ENCODE peak calls at places on chromosomes 5 and 9, in six cellular contexts. X is tibial artery, G is BE2C, K is GM23248, U is breast epithelium, P is Karpas-422. R is an unnamed sample. For H3K27me3, the result is how much of the 10 kb centered on the place peaks cover.

GRCh38 chr9:87534957-87535356 is 37.3 kb downstream of the DAPK1 start:
- DNase-seq in X (no peak), G (peak), K (no peak), U (no peak), P (no peak), R (no peak)

GRCh38 chr9:115369322-115369957 is 251.5 kb upstream of the TNC start:
- DNase-seq in X (no peak), G (no peak), K (peak), U (no peak), P (no peak), R (no peak)

GRCh38 chr5:148455055-148455675 is 71.4 kb downstream of the FBXO38 start:
- DNase-seq in X (no peak), G (no peak), K (peak), U (no peak), P (no peak), R (no peak)

GRCh38 chr9:69647804-69648203 is 24.4 kb downstream of the APBA1 start:
- DNase-seq in X (no peak), G (no peak), K (no peak), U (no peak), P (no peak), R (no peak)

GRCh38 chr9:98521141-98521540 is 187.6 kb downstream of the GABBR2 start:
- DNase-seq in X (no peak), G (no peak), K (peak), U (no peak), P (no peak), R (no peak)

GRCh38 chr5:112935675-112936074 is 13.6 kb upstream of the REEP5 start:
- DNase-seq in X (no peak), G (no peak), K (peak), U (no peak), P (no peak), R (no peak)

GRCh38 chr9:122213589-122214413 is 15.0 kb downstream of the LHX6 start:
- DNase-seq in X (no peak), G (peak), K (peak), U (no peak), P (no peak), R (peak)

GRCh38 chr5:16350816-16351215 is 114.8 kb downstream of the ZNF622 start:
- DNase-seq in X (no peak), G (no peak), K (peak), U (no peak), P (no peak), R (no peak)

GRCh38 chr9:134010774-134011173 is 14.5 kb upstream of the BRD3OS start:
- DNase-seq in X (no peak), G (peak), K (no peak), U (no peak), P (no peak), R (no peak)

GRCh38 chr5:60700347-60700815 is 415 bp upstream of the DEPDC1B start:
- DNase-seq in X (no peak), G (peak), K (no peak), U (no peak), P (peak), R (no peak)

GRCh38 chr9:33128570-33128969 is 38.6 kb downstream of the B4GALT1 start:
- DNase-seq in X (no peak), G (peak), K (no peak), U (peak), P (no peak), R (peak)

GRCh38 chr5:34892414-34892813 is 22.9 kb downstream of the RAD1 start:
- DNase-seq in X (no peak), G (no peak), K (no peak), U (no peak), P (no peak), R (no peak)

GRCh38 chr9:133974631-133975341 is 17.3 kb downstream of the VAV2 start:
- DNase-seq in X (no peak), G (no peak), K (no peak), U (no peak), P (no peak), R (peak)

GRCh38 chr9:74846771-74847170 is 41.0 kb downstream of the TRPM6 start:
- DNase-seq in X (no peak), G (no peak), K (peak), U (no peak), P (no peak), R (no peak)

GRCh38 chr9:110753734-110754231 is 85.2 kb downstream of the MUSK start:
- DNase-seq in X (no peak), G (peak), K (peak), U (no peak), P (no peak), R (no peak)

GRCh38 chr5:147407094-147407681 is 102.7 kb downstream of the DPYSL3 start:
- DNase-seq in X (peak), G (no peak), K (peak), U (no peak), P (no peak), R (no peak)

GRCh38 chr9:38039907-38040682 is 28.9 kb downstream of the SHB start:
- DNase-seq in X (no peak), G (no peak), K (no peak), U (no peak), P (no peak), R (peak)

GRCh38 chr9:128190516-128191405 is 611 bp downstream of the CIZ1 start:
- DNase-seq in X (no peak), G (no peak), K (peak), U (no peak), P (peak), R (peak)

GRCh38 chr5:28707706-28708105 is 1669.3 kb upstream of the CDH9 start:
- DNase-seq in X (no peak), G (no peak), K (no peak), U (no peak), P (no peak), R (no peak)

GRCh38 chr5:155959082-155959481 is 367.9 kb upstream of the SGCD start:
- DNase-seq in X (no peak), G (no peak), K (no peak), U (no peak), P (no peak), R (no peak)

GRCh38 chr9:126661521-126662251 is 48.0 kb downstream of the LMX1B start:
- DNase-seq in X (no peak), G (no peak), K (peak), U (no peak), P (no peak), R (peak)

GRCh38 chr5:111337688-111338087 is 113.5 kb downstream of the CAMK4 start:
- DNase-seq in X (no peak), G (no peak), K (peak), U (no peak), P (no peak), R (no peak)

GRCh38 chr5:149414405-149415244 is 35.5 kb upstream of the IL17B start:
- DNase-seq in X (peak), G (peak), K (peak), U (no peak), P (no peak), R (no peak)

GRCh38 chr5:172102913-172103629 is 85.0 kb downstream of the STK10 start:
- DNase-seq in X (no peak), G (no peak), K (peak), U (peak), P (no peak), R (peak)

GRCh38 chr5:100270323-100270771 is 264.8 kb upstream of the FAM174A start:
- DNase-seq in X (no peak), G (no peak), K (no peak), U (no peak), P (no peak), R (no peak)

GRCh38 chr9:104071589-104071988 is 22.5 kb upstream of the SMC2 start:
- DNase-seq in X (no peak), G (no peak), K (no peak), U (no peak), P (no peak), R (no peak)

GRCh38 chr5:21236104-21236503 is 1248.1 kb upstream of the CDH18 start:
- DNase-seq in X (no peak), G (no peak), K (no peak), U (no peak), P (no peak), R (no peak)

GRCh38 chr5:72788851-72789505 is 27.5 kb upstream of the TNPO1 start:
- DNase-seq in X (no peak), G (no peak), K (peak), U (no peak), P (no peak), R (no peak)

GRCh38 chr5:147223951-147224791 is 10.7 kb upstream of the STK32A start:
- DNase-seq in X (no peak), G (peak), K (peak), U (no peak), P (peak), R (peak)

GRCh38 chr9:98132806-98133631 is 14.0 kb upstream of the TRIM14 start:
- DNase-seq in X (peak), G (no peak), K (no peak), U (no peak), P (no peak), R (peak)

GRCh38 chr5:177430146-177430951 is 3.9 kb downstream of the GRK6 start:
- DNase-seq in X (no peak), G (peak), K (no peak), U (no peak), P (peak), R (no peak)

GRCh38 chr5:109191153-109191558 is 218.6 kb downstream of the PJA2 start:
- DNase-seq in X (no peak), G (peak), K (peak), U (no peak), P (no peak), R (no peak)

GRCh38 chr9:136657975-136658848 is 4.5 kb upstream of the EGFL7 start:
- DNase-seq in X (no peak), G (no peak), K (no peak), U (no peak), P (no peak), R (no peak)

GRCh38 chr9:124006448-124007156 is 5.0 kb upstream of the LHX2 start:
- DNase-seq in X (peak), G (no peak), K (no peak), U (no peak), P (no peak), R (no peak)

GRCh38 chr9:124008307-124008854 is 3.2 kb upstream of the LHX2 start:
- DNase-seq in X (no peak), G (no peak), K (no peak), U (no peak), P (no peak), R (peak)

GRCh38 chr9:124008855-124009834 is 2.4 kb upstream of the LHX2 start:
- DNase-seq in X (peak), G (no peak), K (no peak), U (no peak), P (no peak), R (peak)

GRCh38 chr9:124007157-124007460 is 4.5 kb upstream of the LHX2 start:
- DNase-seq in X (no peak), G (no peak), K (no peak), U (no peak), P (no peak), R (peak)

DNA sequence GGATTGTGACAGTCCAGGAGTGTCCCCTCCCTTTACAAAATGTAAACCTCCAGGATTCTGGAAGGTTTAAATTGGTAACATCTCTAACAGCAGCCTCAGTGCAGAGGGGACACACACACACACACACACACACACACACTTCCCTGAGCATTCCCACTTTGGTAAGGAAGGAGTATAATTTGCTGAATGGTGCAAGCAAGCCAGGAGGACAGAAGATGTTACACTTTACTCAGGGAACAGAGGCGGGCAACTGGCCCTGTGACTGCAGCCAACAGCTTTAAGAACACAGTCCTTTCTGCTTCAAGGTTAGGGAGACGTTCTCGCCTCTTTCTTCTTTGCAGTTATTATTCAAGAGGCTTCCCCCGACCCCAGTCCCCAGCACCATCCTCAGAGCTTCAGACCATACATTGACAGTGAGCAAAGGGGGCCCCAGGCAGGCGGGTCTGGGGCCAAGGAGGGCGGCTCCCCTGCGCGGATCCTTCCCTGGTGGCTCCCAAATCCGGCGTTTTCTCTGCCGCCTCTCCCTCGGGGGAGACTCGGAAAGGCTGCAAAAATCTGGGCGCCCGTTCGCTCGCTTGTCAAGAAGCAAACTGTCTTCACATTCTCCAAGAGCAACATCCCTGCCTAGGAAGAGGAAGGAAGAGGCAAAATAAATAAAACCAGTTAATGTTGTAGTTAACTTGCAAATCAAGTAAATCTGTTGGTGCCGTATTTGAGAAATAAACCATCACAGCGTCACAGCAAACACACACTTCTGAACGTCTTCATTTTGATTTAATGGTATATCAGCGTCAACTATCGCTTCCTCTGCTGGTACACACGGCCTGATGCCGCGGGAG is 3.9 kb upstream of the LHX2 start:
- DNase-seq in X (no peak), G (no peak), K (no peak), U (no peak), P (no peak), R (peak)
- H3K27me3 ChIP-seq in X (under half), G (half or more), K (half or more), U (under half), P (under half), R (half or more)

GRCh38 chr9:130430232-130430631 is 14.5 kb upstream of the ASS1 start:
- DNase-seq in X (no peak), G (no peak), K (no peak), U (no peak), P (no peak), R (no peak)
- H3K27me3 ChIP-seq in X (under half), G (under half), K (under half), U (under half), P (under half), R (under half)

DNA sequence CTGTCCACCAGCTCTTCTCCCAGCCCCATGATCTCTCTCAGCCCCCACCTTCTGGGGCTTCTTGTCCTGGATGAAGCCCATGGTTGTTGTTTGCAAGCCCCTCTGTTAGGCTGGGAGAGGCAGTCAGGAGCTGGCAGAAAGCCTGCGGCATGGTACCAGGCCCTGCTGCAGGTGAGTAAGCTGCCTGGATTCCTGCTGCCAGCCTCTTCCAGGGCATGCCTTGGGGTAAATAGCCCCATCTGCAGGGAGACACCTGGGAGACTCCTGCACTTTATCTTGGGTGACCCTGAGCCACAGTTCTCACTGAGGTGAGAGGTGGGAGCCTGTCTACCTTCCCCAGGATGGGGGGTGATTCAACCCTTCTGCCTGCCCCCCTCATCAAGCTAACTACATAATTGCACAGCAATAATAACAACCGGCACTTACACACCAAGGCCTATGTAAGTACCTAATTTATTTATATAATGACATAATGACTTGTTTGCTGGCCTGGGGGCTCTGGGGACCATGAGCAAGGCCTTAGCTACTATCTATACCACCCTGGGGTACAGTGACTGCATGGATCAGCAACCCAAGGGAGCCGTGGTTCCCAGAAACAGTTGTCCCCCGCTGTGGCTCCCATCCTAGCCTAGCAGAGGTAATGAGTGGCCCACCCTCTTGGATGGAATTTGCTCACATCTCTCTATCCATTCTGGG is 116.0 kb downstream of the PSD2 start:
- DNase-seq in X (peak), G (no peak), K (no peak), U (no peak), P (no peak), R (no peak)
- H3K27me3 ChIP-seq in X (under half), G (under half), K (under half), U (under half), P (under half), R (under half)

GRCh38 chr5:132829742-132830435 is 558 bp downstream of the SHROOM1 start:
- DNase-seq in X (peak), G (peak), K (peak), U (peak), P (peak), R (peak)
- H3K27me3 ChIP-seq in X (under half), G (under half), K (under half), U (under half), P (under half), R (half or more)

GRCh38 chr5:181170996-181171395 is 23.6 kb downstream of the OR2V2 start:
- DNase-seq in X (no peak), G (no peak), K (peak), U (no peak), P (no peak), R (no peak)

GRCh38 chr5:181170237-181170830 is 22.9 kb downstream of the OR2V2 start:
- DNase-seq in X (peak), G (peak), K (peak), U (no peak), P (no peak), R (peak)

GRCh38 chr5:181171782-181172181 is 24.4 kb downstream of the OR2V2 start:
- DNase-seq in X (no peak), G (no peak), K (no peak), U (no peak), P (no peak), R (no peak)

GRCh38 chr5:181173420-181174342 is 26.3 kb downstream of the OR2V2 start:
- DNase-seq in X (no peak), G (peak), K (peak), U (no peak), P (peak), R (peak)

DNA sequence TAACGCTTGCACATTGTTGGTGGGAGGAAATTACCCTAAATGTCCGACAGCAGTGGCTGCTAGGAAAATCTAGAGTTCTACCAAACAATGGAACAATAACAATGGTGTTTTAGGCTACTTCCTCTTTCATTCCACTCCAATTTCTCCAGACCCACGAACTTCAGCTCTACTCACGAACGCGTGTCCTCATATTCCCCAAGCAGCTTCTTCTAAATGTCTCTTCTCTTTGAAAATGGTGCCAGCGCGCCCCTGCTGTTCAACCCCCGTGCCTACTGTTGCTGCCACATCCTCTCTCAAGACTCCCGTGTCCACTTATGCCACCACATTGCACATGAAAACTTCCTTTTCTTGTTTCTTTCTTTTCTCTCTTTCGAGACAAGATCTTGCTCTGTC is 25.6 kb downstream of the OR2V2 start:
- DNase-seq in X (no peak), G (no peak), K (no peak), U (no peak), P (no peak), R (no peak)
- H3K27me3 ChIP-seq in X (under half), G (under half), K (under half), U (under half), P (under half), R (under half)

GRCh38 chr9:89657765-89658164 is 53.0 kb downstream of the GADD45G start:
- DNase-seq in X (no peak), G (no peak), K (no peak), U (no peak), P (no peak), R (no peak)
- H3K27me3 ChIP-seq in X (under half), G (under half), K (under half), U (under half), P (under half), R (under half)

GRCh38 chr9:14415947-14416346 is 102.0 kb upstream of the NFIB start:
- DNase-seq in X (no peak), G (no peak), K (peak), U (no peak), P (no peak), R (no peak)
- H3K27me3 ChIP-seq in X (under half), G (under half), K (half or more), U (under half), P (under half), R (under half)

GRCh38 chr5:56729488-56729887 is 85.9 kb upstream of the MAP3K1 start:
- DNase-seq in X (no peak), G (no peak), K (no peak), U (no peak), P (no peak), R (no peak)
- H3K27me3 ChIP-seq in X (under half), G (under half), K (under half), U (under half), P (under half), R (under half)

GRCh38 chr9:132791699-132792240 is 86.3 kb downstream of the AK8 start:
- DNase-seq in X (peak), G (no peak), K (no peak), U (no peak), P (no peak), R (no peak)
- H3K27me3 ChIP-seq in X (under half), G (under half), K (half or more), U (under half), P (under half), R (under half)

R was measured in H7.